ENCODE peak calls at places on chromosome 10, in four cellular contexts. Q is left lung, K is transverse colon, W is IMR-90. G is an unnamed sample.

GRCh38 chr10:81953420-81953819 is 78.4 kb downstream of the NRG3 start:
- DNase-seq in W (no peak), K (no peak), Q (no peak), G (no peak)

GRCh38 chr10:70584941-70585544 is 17.5 kb downstream of the PRF1 start:
- DNase-seq in Q (peak; percentile 82), K (no peak), W (no peak), G (no peak)

GRCh38 chr10:541041-541440 is 148.4 kb downstream of the DIP2C start:
- DNase-seq in K (no peak), Q (no peak), W (no peak), G (no peak)

GRCh38 chr10:77165445-77166316 is 471.9 kb downstream of the KCNMA1 start:
- DNase-seq in W (peak; percentile 71), Q (no peak), K (peak; percentile 62), G (peak; percentile 60)

GRCh38 chr10:121956111-121957061 is 18.6 kb downstream of the NSMCE4A start:
- DNase-seq in K (no peak), Q (no peak), W (peak; percentile 73), G (no peak)

GRCh38 chr10:50653142-50653541 is 29.4 kb upstream of the SGMS1 start:
- DNase-seq in Q (no peak), K (no peak), W (peak; percentile 47), G (no peak)

GRCh38 chr10:95308389-95309302 is 17.8 kb upstream of the PDLIM1 start:
- DNase-seq in Q (peak; percentile 89), W (peak; percentile 98), K (peak; percentile 90), G (peak; percentile 82)

GRCh38 chr10:102814456-102814871 is 22.7 kb downstream of the CYP17A1 start:
- DNase-seq in Q (peak; percentile 50), W (peak; percentile 40), K (no peak), G (no peak)

GRCh38 chr10:184911-185310 is 49.7 kb downstream of the ZMYND11 start:
- DNase-seq in K (no peak), Q (no peak), W (peak; percentile 59), G (no peak)

GRCh38 chr10:15188629-15189028 is 20.1 kb upstream of the NMT2 start:
- DNase-seq in Q (no peak), K (no peak), W (no peak), G (no peak)

GRCh38 chr10:74243067-74243466 is 92.0 kb downstream of the ADK start:
- DNase-seq in Q (no peak), W (no peak), K (no peak), G (no peak)

GRCh38 chr10:24574578-24575155 is 149.0 kb downstream of the ARHGAP21 start:
- DNase-seq in W (no peak), K (no peak), Q (no peak), G (no peak)

GRCh38 chr10:37826806-37827205 is 30.6 kb downstream of the ZNF248 start:
- DNase-seq in W (no peak), K (no peak), Q (no peak), G (no peak)

GRCh38 chr10:94361161-94361794 is 1.5 kb downstream of the NOC3L start:
- DNase-seq in W (no peak), Q (no peak), K (peak; percentile 26), G (no peak)

GRCh38 chr10:49056356-49056755 is 59.0 kb downstream of the VSTM4 start:
- DNase-seq in Q (no peak), W (peak; percentile 14), K (no peak), G (no peak)

GRCh38 chr10:112526130-112526529 is 79.1 kb downstream of the VTI1A start:
- DNase-seq in Q (no peak), K (no peak), W (peak; percentile 28), G (no peak)

GRCh38 chr10:13823046-13823711 is 236.4 kb downstream of the PRPF18 start:
- DNase-seq in Q (no peak), W (no peak), K (no peak), G (no peak)

GRCh38 chr10:49649294-49649693 is 30.2 kb upstream of the C10orf53 start:
- DNase-seq in Q (no peak), W (no peak), K (no peak), G (no peak)

GRCh38 chr10:122847782-122848604 is 2.3 kb upstream of the CUZD1 start:
- DNase-seq in K (no peak), W (peak; percentile 34), Q (no peak), G (no peak)

GRCh38 chr10:79443338-79444242 is 1.8 kb downstream of the ZCCHC24 start:
- DNase-seq in K (no peak), W (peak; percentile 51), Q (no peak), G (no peak)

GRCh38 chr10:43585046-43585445 is 10.6 kb upstream of the ZNF239 start:
- DNase-seq in W (peak; percentile 64), Q (no peak), K (no peak), G (no peak)

GRCh38 chr10:9076066-9076465 is 1021.6 kb downstream of the GATA3 start:
- DNase-seq in W (no peak), K (no peak), Q (no peak), G (no peak)

GRCh38 chr10:77444041-77444440 is 193.6 kb downstream of the KCNMA1 start:
- DNase-seq in W (no peak), K (no peak), Q (no peak), G (no peak)

GRCh38 chr10:45155784-45156183 is 155.1 kb downstream of the ZNF22 start:
- DNase-seq in Q (no peak), W (no peak), K (no peak), G (no peak)

GRCh38 chr10:114768394-114768786 is 53.2 kb upstream of the FHIP2A start:
- DNase-seq in Q (no peak), K (peak; percentile 22), W (no peak), G (no peak)

GRCh38 chr10:3045471-3046209 is 21.7 kb upstream of the PFKP start:
- DNase-seq in W (peak; percentile 85), K (peak; percentile 37), Q (peak; percentile 83), G (peak; percentile 68)

GRCh38 chr10:88028072-88028471 is 164.6 kb downstream of the PTEN start:
- DNase-seq in W (no peak), Q (no peak), K (no peak), G (no peak)

GRCh38 chr10:130021373-130021950 is 57.4 kb upstream of the EBF3 start:
- DNase-seq in Q (no peak), K (no peak), W (peak; percentile 87), G (no peak)

GRCh38 chr10:43683451-43684197 is 34.9 kb upstream of the ZNF32 start:
- DNase-seq in K (no peak), Q (no peak), W (peak; percentile 12), G (no peak)

GRCh38 chr10:27673065-27673464 is 72.6 kb downstream of the MKX start:
- DNase-seq in K (no peak), Q (no peak), W (no peak), G (no peak)
- H3K27ac ChIP-seq in K (no peak overlapping the region), Q (no peak overlapping the region), W (no peak overlapping the region), G (no peak overlapping the region)

GRCh38 chr10:11011436-11011835 is 6.2 kb upstream of the CELF2 start:
- DNase-seq in K (no peak), W (no peak), Q (no peak), G (no peak)
- H3K4me3 ChIP-seq in K (no peak overlapping the region), W (no peak overlapping the region), Q (no peak overlapping the region), G (no peak overlapping the region)

GRCh38 chr10:133229265-133230022 is 573 bp upstream of the UTF1 start:
- DNase-seq in Q (no peak), K (no peak), W (no peak), G (no peak)

GRCh38 chr10:133230023-133230319 is at the start of gene UTF1:
- DNase-seq in K (no peak), Q (no peak), W (no peak), G (no peak)

GRCh38 chr10:133231244-133231945 is 1.4 kb downstream of the UTF1 start:
- DNase-seq in K (no peak), Q (no peak), W (no peak), G (no peak)

GRCh38 chr10:133230387-133231195 is 574 bp downstream of the UTF1 start:
- DNase-seq in W (no peak), Q (no peak), K (peak; percentile 25), G (no peak)

GRCh38 chr10:133231946-133232574 is 2.0 kb downstream of the UTF1 start:
- DNase-seq in Q (no peak), K (no peak), W (no peak), G (no peak)
- H3K27ac ChIP-seq in Q (no peak overlapping the region), K (no peak overlapping the region), W (no peak overlapping the region), G (no peak overlapping the region)

GRCh38 chr10:108836362-108836761 is 1086.9 kb downstream of the XPNPEP1 start:
- DNase-seq in Q (no peak), K (no peak), W (no peak), G (no peak)

DNA sequence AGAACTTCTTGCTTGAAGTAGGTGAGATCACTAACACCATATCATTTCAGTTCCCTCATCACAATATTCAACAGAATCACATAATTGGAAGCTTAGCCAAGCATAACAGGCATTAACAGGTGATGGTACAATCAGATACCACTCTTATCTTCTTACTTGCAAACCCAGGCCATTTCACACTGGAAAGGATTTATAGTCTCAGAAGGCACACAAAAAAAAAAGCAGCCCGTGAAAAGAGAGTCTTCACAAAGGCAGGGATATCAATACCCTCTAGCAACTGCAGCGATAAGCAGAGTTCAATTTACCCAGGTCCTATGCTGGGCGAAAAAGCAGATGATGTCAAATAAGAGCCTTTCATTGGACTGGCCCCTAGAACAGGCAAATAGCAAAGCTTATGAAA is 1082.4 kb downstream of the XPNPEP1 start:
- DNase-seq in K (no peak), W (no peak), Q (no peak), G (no peak)
- H3K4me3 ChIP-seq in K (no peak overlapping the region), W (no peak overlapping the region), Q (no peak overlapping the region), G (no peak overlapping the region)

GRCh38 chr10:61839911-61840310 is 61.6 kb upstream of the ARID5B start:
- DNase-seq in Q (no peak), K (no peak), W (no peak), G (no peak)
- H3K27ac ChIP-seq in Q (peak overlapping the region; percentile 23), K (peak overlapping the region; percentile 0), W (no peak overlapping the region), G (peak overlapping the region; percentile 16)